ENCODE peak calls at places on chromosomes 2 and 18, in seven cellular contexts. J is GM20000, B is tibial artery, A is heart left ventricle, M is nephron progenitor cell, W is PC-3, L is HepG2. I is an unnamed sample.

GRCh38 chr2:2906091-2906490 is 471.5 kb downstream of the EIPR1 start:
- DNase-seq in J (no peak), B (no peak), A (no peak), M (no peak), W (no peak), L (no peak), I (no peak)

GRCh38 chr2:237677951-237678481 is 50.6 kb downstream of the LRRFIP1 start:
- DNase-seq in J (no peak), B (peak; percentile 66), A (no peak), M (no peak), W (no peak), L (peak; percentile 81), I (no peak)

GRCh38 chr18:35467624-35468016 is 30.1 kb downstream of the INO80C start:
- DNase-seq in J (peak; percentile 41), B (no peak), A (no peak), M (no peak), W (no peak), L (no peak), I (no peak)

GRCh38 chr2:237725661-237726060 is 72.9 kb upstream of the RBM44 start:
- DNase-seq in J (no peak), B (peak; percentile 65), A (no peak), M (no peak), W (no peak), L (peak; percentile 69), I (no peak)

GRCh38 chr2:58734365-58734764 is 493.2 kb upstream of the FANCL start:
- DNase-seq in J (no peak), B (no peak), A (no peak), M (no peak), W (peak; percentile 82), L (peak; percentile 35), I (peak; percentile 52)

GRCh38 chr18:69956037-69956436 is 8.4 kb upstream of the CD226 start:
- DNase-seq in J (no peak), B (no peak), A (no peak), M (peak; percentile 16), W (no peak), L (no peak), I (no peak)

GRCh38 chr18:64017870-64018269 is 48.0 kb downstream of the SERPINB8 start:
- DNase-seq in J (peak; percentile 50), B (no peak), A (no peak), M (no peak), W (peak; percentile 60), L (peak; percentile 23), I (peak; percentile 11)

GRCh38 chr2:178804791-178805190 is 2.4 kb downstream of the TTN start:
- DNase-seq in J (peak; percentile 12), B (no peak), A (no peak), M (no peak), W (peak; percentile 53), L (peak; percentile 22), I (peak; percentile 19)

GRCh38 chr2:75582840-75583239 is 22.1 kb upstream of the EVA1A start:
- DNase-seq in J (no peak), B (no peak), A (no peak), M (no peak), W (peak; percentile 61), L (peak; percentile 49), I (peak; percentile 31)

GRCh38 chr18:46035701-46036680 is 36.1 kb downstream of the PSTPIP2 start:
- DNase-seq in J (no peak), B (no peak), A (no peak), M (no peak), W (no peak), L (no peak), I (peak; percentile 28)

GRCh38 chr2:69386376-69386775 is 651 bp downstream of the GFPT1 start:
- DNase-seq in J (no peak), B (no peak), A (no peak), M (no peak), W (no peak), L (peak; percentile 24), I (no peak)

GRCh38 chr18:55999641-56000040 is 411.6 kb upstream of the TCF4 start:
- DNase-seq in J (no peak), B (no peak), A (no peak), M (no peak), W (no peak), L (no peak), I (no peak)

DNA sequence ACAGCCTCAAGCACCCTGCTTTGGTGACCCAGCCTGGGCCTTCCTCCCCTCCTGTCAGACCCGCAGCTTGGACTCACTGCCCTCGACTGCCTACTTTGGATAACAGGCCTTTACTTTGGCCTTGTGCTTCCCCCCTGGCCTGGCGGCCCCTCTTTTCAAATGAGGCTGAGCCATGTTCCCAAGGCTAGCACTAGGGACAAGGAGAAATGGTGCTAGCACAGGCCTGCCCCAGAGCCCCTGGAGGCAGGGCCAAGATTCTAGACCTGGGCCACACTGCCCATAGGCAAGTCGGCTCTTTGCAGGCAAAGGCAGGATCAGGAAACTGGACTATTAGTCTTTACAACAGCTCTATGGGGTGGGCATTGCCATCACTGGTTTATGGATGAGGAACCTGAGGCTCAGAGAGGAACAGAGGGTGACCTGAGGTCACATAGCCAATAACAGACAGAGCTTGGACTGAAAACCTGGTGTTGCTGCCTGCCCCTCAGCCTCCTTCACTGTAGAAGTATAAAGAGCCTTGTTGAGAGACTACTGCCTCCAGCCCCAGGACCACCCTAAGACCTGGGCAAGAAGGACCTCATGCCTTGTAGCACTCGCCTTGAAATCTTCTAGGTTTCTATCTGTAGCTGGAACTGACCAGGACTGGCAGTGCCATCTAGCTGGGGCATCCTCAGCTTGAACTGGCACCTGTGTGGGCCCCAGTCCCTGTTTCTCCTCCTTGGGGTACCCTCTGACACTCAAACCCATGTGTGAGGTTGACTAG is 266.3 kb downstream of the DYSF start:
- DNase-seq in J (no peak), B (no peak), A (no peak), M (no peak), W (no peak), L (no peak), I (no peak)
- TF ChIP-seq CTCF in J (no peak), B (no peak), A (no peak), M (no peak), W (no peak), L (no peak), I (no peak)

GRCh38 chr2:149329068-149329467 is 1.3 kb upstream of the LYPD6 start:
- DNase-seq in J (no peak), B (no peak), A (no peak), M (no peak), W (peak; percentile 14), L (no peak), I (no peak)

GRCh38 chr2:149332364-149332763 is 2.0 kb downstream of the LYPD6 start:
- DNase-seq in J (no peak), B (no peak), A (no peak), M (no peak), W (no peak), L (no peak), I (no peak)

GRCh38 chr2:149331023-149331400 is 625 bp downstream of the LYPD6 start:
- DNase-seq in J (no peak), B (no peak), A (no peak), M (no peak), W (no peak), L (no peak), I (no peak)

GRCh38 chr2:149329470-149330126 is 789 bp upstream of the LYPD6 start:
- DNase-seq in J (peak; percentile 41), B (no peak), A (no peak), M (peak; percentile 64), W (peak; percentile 71), L (peak; percentile 19), I (peak; percentile 51)

GRCh38 chr2:149330127-149331022 is at the start of gene LYPD6:
- DNase-seq in J (peak; percentile 73), B (peak; percentile 76), A (peak; percentile 69), M (peak; percentile 84), W (peak; percentile 87), L (peak; percentile 23), I (peak; percentile 72)
- TF ChIP-seq CTCF in J (no peak), B (no peak), A (no peak), M (no peak), W (no peak), L (no peak), I (no peak)

GRCh38 chr2:142980246-142981068 is 103.0 kb downstream of the KYNU start:
- DNase-seq in J (peak; percentile 18), B (no peak), A (no peak), M (no peak), W (peak; percentile 77), L (peak; percentile 49), I (peak; percentile 47)

GRCh38 chr2:142975239-142975638 is 97.8 kb downstream of the KYNU start:
- DNase-seq in J (no peak), B (no peak), A (no peak), M (no peak), W (no peak), L (no peak), I (no peak)

GRCh38 chr2:142984657-142985056 is 107.2 kb downstream of the KYNU start:
- DNase-seq in J (no peak), B (no peak), A (no peak), M (no peak), W (no peak), L (no peak), I (no peak)

GRCh38 chr2:142983174-142983573 is 105.7 kb downstream of the KYNU start:
- DNase-seq in J (no peak), B (no peak), A (no peak), M (no peak), W (no peak), L (no peak), I (peak; percentile 1)

DNA sequence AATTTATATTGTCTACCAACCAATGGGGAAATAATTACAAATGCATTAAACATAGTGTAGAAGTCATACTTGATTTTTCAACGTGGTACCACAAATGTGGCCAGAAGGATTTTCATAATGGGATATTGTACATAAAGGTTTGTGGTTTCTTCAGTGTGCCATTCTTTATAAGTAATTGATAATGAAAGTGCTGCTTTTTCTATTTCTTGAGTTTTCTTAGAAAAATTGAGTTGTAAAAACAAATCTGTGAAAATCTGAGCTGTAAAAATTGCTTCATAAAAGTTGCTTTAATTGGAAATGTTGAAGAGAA is 103.6 kb downstream of the KYNU start:
- DNase-seq in J (no peak), B (no peak), A (no peak), M (no peak), W (no peak), L (no peak), I (no peak)
- TF ChIP-seq CTCF in J (no peak), B (no peak), A (no peak), M (no peak), W (no peak), L (no peak), I (no peak)

DNA sequence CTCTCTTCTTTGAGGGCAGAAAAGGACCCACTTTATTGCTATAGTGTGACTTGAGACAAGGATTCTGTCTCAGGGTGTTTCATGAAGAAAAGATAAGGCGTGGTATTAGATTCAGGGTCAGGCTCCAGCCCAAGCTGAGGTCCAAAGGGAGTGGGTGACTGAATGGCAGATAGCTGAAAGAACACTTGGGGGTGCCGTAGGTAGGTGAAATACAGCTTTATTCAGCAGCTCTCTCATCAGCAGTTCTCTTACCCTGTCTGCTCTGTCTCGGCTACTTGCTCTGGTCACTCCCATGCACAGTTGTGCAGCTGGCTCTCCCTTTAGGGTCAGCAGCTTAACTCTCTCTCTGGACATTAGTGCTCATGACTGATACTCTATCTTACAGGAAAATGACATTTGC is 379.9 kb downstream of the LPIN1 start:
- DNase-seq in J (no peak), B (no peak), A (no peak), M (no peak), W (no peak), L (no peak), I (no peak)
- TF ChIP-seq CTCF in J (no peak), B (no peak), A (no peak), M (no peak), W (no peak), L (no peak), I (no peak)

DNA sequence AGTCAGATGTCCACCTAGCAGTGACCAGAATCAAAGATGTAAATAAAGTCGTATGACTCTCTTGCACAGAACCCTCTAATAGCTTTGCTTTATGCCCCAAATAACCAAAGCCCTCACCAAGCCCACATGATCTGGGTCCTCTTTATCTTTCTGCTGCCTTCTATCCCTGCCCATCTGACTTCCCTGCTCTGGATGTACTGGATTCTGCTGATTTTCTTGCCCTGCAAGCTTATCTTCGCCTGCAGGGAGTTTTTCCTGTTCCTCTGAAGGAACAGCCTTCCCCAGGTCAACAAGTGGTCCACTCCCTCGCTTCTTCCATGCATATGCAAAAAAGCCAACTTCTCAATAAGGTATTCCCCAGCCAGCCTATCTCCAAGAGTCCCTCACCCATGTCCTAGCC is 18.7 kb downstream of the IL36B start:
- DNase-seq in J (no peak), B (no peak), A (no peak), M (no peak), W (no peak), L (no peak), I (no peak)
- TF ChIP-seq CTCF in J (no peak), B (no peak), A (no peak), M (no peak), W (no peak), L (no peak), I (no peak)